ENCODE peak calls at places on chromosomes 3 and 15, in ten cellular contexts. One of them, this sample, is unnamed.

GRCh38 chr3:24058940-24059705 is 114.0 kb downstream of the NR1D2 start:
- DNase-seq in T47D: no peak
- DNase-seq in left ventricle myocardium inferior: no peak
- DNase-seq in ovary: no peak
- DNase-seq in NCI-H1105: no peak
- DNase-seq in endothelial cell: no peak
- DNase-seq in activated effector memory CD4-positive, alpha-beta T cell treated with anti-CD3 and anti-CD28 coated beads, Interleukin-2, amount 50 U/mL, for 16 hours: no peak
- DNase-seq in bronchial epithelial cell: no peak
- DNase-seq in colonic mucosa: no peak
- DNase-seq in NCI-H2081: no peak
- DNase-seq in this sample: no peak

GRCh38 chr3:151362798-151363197 is 21.8 kb downstream of the P2RY12 start:
- DNase-seq in T47D: no peak
- DNase-seq in left ventricle myocardium inferior: no peak
- DNase-seq in ovary: no peak
- DNase-seq in NCI-H1105: no peak
- DNase-seq in endothelial cell: no peak
- DNase-seq in activated effector memory CD4-positive, alpha-beta T cell treated with anti-CD3 and anti-CD28 coated beads, Interleukin-2, amount 50 U/mL, for 16 hours: no peak
- DNase-seq in bronchial epithelial cell: no peak
- DNase-seq in colonic mucosa: no peak
- DNase-seq in NCI-H2081: no peak
- DNase-seq in this sample: no peak

GRCh38 chr3:124374583-124374982 is 355.7 kb upstream of the UMPS start:
- DNase-seq in T47D: no peak
- DNase-seq in left ventricle myocardium inferior: no peak
- DNase-seq in ovary: no peak
- DNase-seq in NCI-H1105: no peak
- DNase-seq in endothelial cell: no peak
- DNase-seq in activated effector memory CD4-positive, alpha-beta T cell treated with anti-CD3 and anti-CD28 coated beads, Interleukin-2, amount 50 U/mL, for 16 hours: no peak
- DNase-seq in bronchial epithelial cell: no peak
- DNase-seq in colonic mucosa: no peak
- DNase-seq in NCI-H2081: no peak
- DNase-seq in this sample: no peak

GRCh38 chr3:125045965-125046364 is 9.8 kb downstream of the HEG1 start:
- DNase-seq in T47D: no peak
- DNase-seq in left ventricle myocardium inferior: no peak
- DNase-seq in ovary: no peak
- DNase-seq in NCI-H1105: no peak
- DNase-seq in endothelial cell: no peak
- DNase-seq in activated effector memory CD4-positive, alpha-beta T cell treated with anti-CD3 and anti-CD28 coated beads, Interleukin-2, amount 50 U/mL, for 16 hours: no peak
- DNase-seq in bronchial epithelial cell: peak
- DNase-seq in colonic mucosa: no peak
- DNase-seq in NCI-H2081: no peak
- DNase-seq in this sample: no peak

GRCh38 chr15:74783072-74783807 is 1.4 kb downstream of the CSK start:
- DNase-seq in T47D: no peak
- DNase-seq in left ventricle myocardium inferior: no peak
- DNase-seq in ovary: no peak
- DNase-seq in NCI-H1105: no peak
- DNase-seq in endothelial cell: no peak
- DNase-seq in activated effector memory CD4-positive, alpha-beta T cell treated with anti-CD3 and anti-CD28 coated beads, Interleukin-2, amount 50 U/mL, for 16 hours: peak
- DNase-seq in bronchial epithelial cell: no peak
- DNase-seq in colonic mucosa: peak
- DNase-seq in NCI-H2081: peak
- DNase-seq in this sample: no peak

GRCh38 chr3:120741837-120742197 is 499 bp downstream of the RABL3 start:
- DNase-seq in T47D: peak
- DNase-seq in left ventricle myocardium inferior: no peak
- DNase-seq in ovary: no peak
- DNase-seq in NCI-H1105: no peak
- DNase-seq in endothelial cell: no peak
- DNase-seq in activated effector memory CD4-positive, alpha-beta T cell treated with anti-CD3 and anti-CD28 coated beads, Interleukin-2, amount 50 U/mL, for 16 hours: no peak
- DNase-seq in bronchial epithelial cell: peak
- DNase-seq in colonic mucosa: no peak
- DNase-seq in NCI-H2081: peak
- DNase-seq in this sample: no peak

GRCh38 chr3:8738639-8739038 is 5.0 kb downstream of the CAV3 start:
- DNase-seq in T47D: no peak
- DNase-seq in left ventricle myocardium inferior: no peak
- DNase-seq in ovary: no peak
- DNase-seq in NCI-H1105: no peak
- DNase-seq in endothelial cell: no peak
- DNase-seq in activated effector memory CD4-positive, alpha-beta T cell treated with anti-CD3 and anti-CD28 coated beads, Interleukin-2, amount 50 U/mL, for 16 hours: peak
- DNase-seq in bronchial epithelial cell: no peak
- DNase-seq in colonic mucosa: no peak
- DNase-seq in NCI-H2081: no peak
- DNase-seq in this sample: no peak

GRCh38 chr15:69951511-69952209 is 146.1 kb downstream of the TLE3 start:
- DNase-seq in T47D: no peak
- DNase-seq in left ventricle myocardium inferior: no peak
- DNase-seq in ovary: no peak
- DNase-seq in NCI-H1105: peak
- DNase-seq in endothelial cell: no peak
- DNase-seq in activated effector memory CD4-positive, alpha-beta T cell treated with anti-CD3 and anti-CD28 coated beads, Interleukin-2, amount 50 U/mL, for 16 hours: no peak
- DNase-seq in bronchial epithelial cell: peak
- DNase-seq in colonic mucosa: no peak
- DNase-seq in NCI-H2081: peak
- DNase-seq in this sample: no peak

GRCh38 chr15:71052356-71052755 is 62.9 kb upstream of the THSD4 start:
- DNase-seq in T47D: no peak
- DNase-seq in left ventricle myocardium inferior: no peak
- DNase-seq in ovary: no peak
- DNase-seq in NCI-H1105: no peak
- DNase-seq in endothelial cell: no peak
- DNase-seq in activated effector memory CD4-positive, alpha-beta T cell treated with anti-CD3 and anti-CD28 coated beads, Interleukin-2, amount 50 U/mL, for 16 hours: no peak
- DNase-seq in bronchial epithelial cell: peak
- DNase-seq in colonic mucosa: no peak
- DNase-seq in NCI-H2081: no peak
- DNase-seq in this sample: no peak

GRCh38 chr3:182971637-182972036 is 8.7 kb downstream of the DCUN1D1 start:
- DNase-seq in T47D: no peak
- DNase-seq in left ventricle myocardium inferior: no peak
- DNase-seq in ovary: no peak
- DNase-seq in NCI-H1105: no peak
- DNase-seq in endothelial cell: no peak
- DNase-seq in activated effector memory CD4-positive, alpha-beta T cell treated with anti-CD3 and anti-CD28 coated beads, Interleukin-2, amount 50 U/mL, for 16 hours: no peak
- DNase-seq in bronchial epithelial cell: no peak
- DNase-seq in colonic mucosa: no peak
- DNase-seq in NCI-H2081: no peak
- DNase-seq in this sample: no peak

GRCh38 chr3:125129512-125129962 is 73.7 kb upstream of the HEG1 start:
- DNase-seq in T47D: no peak
- DNase-seq in left ventricle myocardium inferior: no peak
- DNase-seq in ovary: no peak
- DNase-seq in NCI-H1105: no peak
- DNase-seq in endothelial cell: no peak
- DNase-seq in activated effector memory CD4-positive, alpha-beta T cell treated with anti-CD3 and anti-CD28 coated beads, Interleukin-2, amount 50 U/mL, for 16 hours: no peak
- DNase-seq in bronchial epithelial cell: peak
- DNase-seq in colonic mucosa: peak
- DNase-seq in NCI-H2081: peak
- DNase-seq in this sample: peak

GRCh38 chr15:30889231-30889630 is 14.5 kb upstream of the FAN1 start:
- DNase-seq in T47D: no peak
- DNase-seq in left ventricle myocardium inferior: no peak
- DNase-seq in ovary: no peak
- DNase-seq in NCI-H1105: no peak
- DNase-seq in endothelial cell: no peak
- DNase-seq in activated effector memory CD4-positive, alpha-beta T cell treated with anti-CD3 and anti-CD28 coated beads, Interleukin-2, amount 50 U/mL, for 16 hours: no peak
- DNase-seq in bronchial epithelial cell: no peak
- DNase-seq in colonic mucosa: no peak
- DNase-seq in NCI-H2081: no peak
- DNase-seq in this sample: no peak

GRCh38 chr3:118144919-118145318 is 889.7 kb downstream of the IGSF11 start:
- DNase-seq in T47D: no peak
- DNase-seq in left ventricle myocardium inferior: no peak
- DNase-seq in ovary: no peak
- DNase-seq in NCI-H1105: no peak
- DNase-seq in endothelial cell: no peak
- DNase-seq in activated effector memory CD4-positive, alpha-beta T cell treated with anti-CD3 and anti-CD28 coated beads, Interleukin-2, amount 50 U/mL, for 16 hours: no peak
- DNase-seq in bronchial epithelial cell: no peak
- DNase-seq in colonic mucosa: no peak
- DNase-seq in NCI-H2081: no peak
- DNase-seq in this sample: no peak

GRCh38 chr3:15099364-15100098 is 583 bp upstream of the RBSN start:
- DNase-seq in T47D: no peak
- DNase-seq in left ventricle myocardium inferior: no peak
- DNase-seq in ovary: no peak
- DNase-seq in NCI-H1105: no peak
- DNase-seq in endothelial cell: no peak
- DNase-seq in activated effector memory CD4-positive, alpha-beta T cell treated with anti-CD3 and anti-CD28 coated beads, Interleukin-2, amount 50 U/mL, for 16 hours: peak
- DNase-seq in bronchial epithelial cell: no peak
- DNase-seq in colonic mucosa: no peak
- DNase-seq in NCI-H2081: no peak
- DNase-seq in this sample: peak

GRCh38 chr3:14363976-14364375 is 38.4 kb upstream of the SLC6A6 start:
- DNase-seq in T47D: no peak
- DNase-seq in left ventricle myocardium inferior: no peak
- DNase-seq in ovary: no peak
- DNase-seq in NCI-H1105: no peak
- DNase-seq in endothelial cell: no peak
- DNase-seq in activated effector memory CD4-positive, alpha-beta T cell treated with anti-CD3 and anti-CD28 coated beads, Interleukin-2, amount 50 U/mL, for 16 hours: no peak
- DNase-seq in bronchial epithelial cell: no peak
- DNase-seq in colonic mucosa: no peak
- DNase-seq in NCI-H2081: no peak
- DNase-seq in this sample: no peak

GRCh38 chr3:107797586-107797985 is 274.8 kb downstream of the BBX start:
- DNase-seq in T47D: no peak
- DNase-seq in left ventricle myocardium inferior: no peak
- DNase-seq in ovary: no peak
- DNase-seq in NCI-H1105: no peak
- DNase-seq in endothelial cell: no peak
- DNase-seq in activated effector memory CD4-positive, alpha-beta T cell treated with anti-CD3 and anti-CD28 coated beads, Interleukin-2, amount 50 U/mL, for 16 hours: no peak
- DNase-seq in bronchial epithelial cell: peak
- DNase-seq in colonic mucosa: no peak
- DNase-seq in NCI-H2081: no peak
- DNase-seq in this sample: no peak

GRCh38 chr3:157023211-157023610 is 136.7 kb downstream of the CCNL1 start:
- DNase-seq in T47D: no peak
- DNase-seq in left ventricle myocardium inferior: no peak
- DNase-seq in ovary: no peak
- DNase-seq in NCI-H1105: no peak
- DNase-seq in endothelial cell: no peak
- DNase-seq in activated effector memory CD4-positive, alpha-beta T cell treated with anti-CD3 and anti-CD28 coated beads, Interleukin-2, amount 50 U/mL, for 16 hours: no peak
- DNase-seq in bronchial epithelial cell: no peak
- DNase-seq in colonic mucosa: no peak
- DNase-seq in NCI-H2081: no peak
- DNase-seq in this sample: no peak

GRCh38 chr3:24135280-24135679 is 190.2 kb downstream of the NR1D2 start:
- DNase-seq in T47D: no peak
- DNase-seq in left ventricle myocardium inferior: no peak
- DNase-seq in ovary: no peak
- DNase-seq in NCI-H1105: no peak
- DNase-seq in endothelial cell: no peak
- DNase-seq in activated effector memory CD4-positive, alpha-beta T cell treated with anti-CD3 and anti-CD28 coated beads, Interleukin-2, amount 50 U/mL, for 16 hours: no peak
- DNase-seq in bronchial epithelial cell: no peak
- DNase-seq in colonic mucosa: no peak
- DNase-seq in NCI-H2081: no peak
- DNase-seq in this sample: no peak

GRCh38 chr3:54891540-54891897 is 36.3 kb downstream of the LRTM1 start:
- DNase-seq in T47D: peak
- DNase-seq in left ventricle myocardium inferior: peak
- DNase-seq in ovary: peak
- DNase-seq in NCI-H1105: no peak
- DNase-seq in endothelial cell: no peak
- DNase-seq in activated effector memory CD4-positive, alpha-beta T cell treated with anti-CD3 and anti-CD28 coated beads, Interleukin-2, amount 50 U/mL, for 16 hours: no peak
- DNase-seq in bronchial epithelial cell: peak
- DNase-seq in colonic mucosa: peak
- DNase-seq in NCI-H2081: peak
- DNase-seq in this sample: peak

GRCh38 chr3:117748131-117748530 is 1038.6 kb downstream of the TUSC7 start:
- DNase-seq in T47D: no peak
- DNase-seq in left ventricle myocardium inferior: no peak
- DNase-seq in ovary: no peak
- DNase-seq in NCI-H1105: no peak
- DNase-seq in endothelial cell: no peak
- DNase-seq in activated effector memory CD4-positive, alpha-beta T cell treated with anti-CD3 and anti-CD28 coated beads, Interleukin-2, amount 50 U/mL, for 16 hours: no peak
- DNase-seq in bronchial epithelial cell: no peak
- DNase-seq in colonic mucosa: no peak
- DNase-seq in NCI-H2081: no peak
- DNase-seq in this sample: no peak

GRCh38 chr3:157572559-157573270 is 69.5 kb upstream of the VEPH1 start:
- DNase-seq in T47D: peak
- DNase-seq in left ventricle myocardium inferior: no peak
- DNase-seq in ovary: no peak
- DNase-seq in NCI-H1105: peak
- DNase-seq in endothelial cell: peak
- DNase-seq in activated effector memory CD4-positive, alpha-beta T cell treated with anti-CD3 and anti-CD28 coated beads, Interleukin-2, amount 50 U/mL, for 16 hours: no peak
- DNase-seq in bronchial epithelial cell: peak
- DNase-seq in colonic mucosa: peak
- DNase-seq in NCI-H2081: peak
- DNase-seq in this sample: peak

GRCh38 chr15:52021128-52021671 is 2.2 kb downstream of the MAPK6 start:
- DNase-seq in T47D: no peak
- DNase-seq in left ventricle myocardium inferior: no peak
- DNase-seq in ovary: no peak
- DNase-seq in NCI-H1105: no peak
- DNase-seq in endothelial cell: no peak
- DNase-seq in activated effector memory CD4-positive, alpha-beta T cell treated with anti-CD3 and anti-CD28 coated beads, Interleukin-2, amount 50 U/mL, for 16 hours: peak
- DNase-seq in bronchial epithelial cell: peak
- DNase-seq in colonic mucosa: peak
- DNase-seq in NCI-H2081: peak
- DNase-seq in this sample: peak

GRCh38 chr3:189863031-189863430 is 231.8 kb downstream of the TP63 start:
- DNase-seq in T47D: no peak
- DNase-seq in left ventricle myocardium inferior: peak
- DNase-seq in ovary: no peak
- DNase-seq in NCI-H1105: no peak
- DNase-seq in endothelial cell: no peak
- DNase-seq in activated effector memory CD4-positive, alpha-beta T cell treated with anti-CD3 and anti-CD28 coated beads, Interleukin-2, amount 50 U/mL, for 16 hours: no peak
- DNase-seq in bronchial epithelial cell: peak
- DNase-seq in colonic mucosa: no peak
- DNase-seq in NCI-H2081: no peak
- DNase-seq in this sample: no peak

GRCh38 chr15:71443538-71443937 is 328.3 kb downstream of the THSD4 start:
- DNase-seq in T47D: no peak
- DNase-seq in left ventricle myocardium inferior: peak
- DNase-seq in ovary: peak
- DNase-seq in NCI-H1105: peak
- DNase-seq in endothelial cell: peak
- DNase-seq in activated effector memory CD4-positive, alpha-beta T cell treated with anti-CD3 and anti-CD28 coated beads, Interleukin-2, amount 50 U/mL, for 16 hours: peak
- DNase-seq in bronchial epithelial cell: peak
- DNase-seq in colonic mucosa: peak
- DNase-seq in NCI-H2081: peak
- DNase-seq in this sample: peak

GRCh38 chr15:91491131-91491950 is 362.2 kb upstream of the SLCO3A1 start:
- DNase-seq in T47D: no peak
- DNase-seq in left ventricle myocardium inferior: no peak
- DNase-seq in ovary: no peak
- DNase-seq in NCI-H1105: no peak
- DNase-seq in endothelial cell: no peak
- DNase-seq in activated effector memory CD4-positive, alpha-beta T cell treated with anti-CD3 and anti-CD28 coated beads, Interleukin-2, amount 50 U/mL, for 16 hours: no peak
- DNase-seq in bronchial epithelial cell: peak
- DNase-seq in colonic mucosa: no peak
- DNase-seq in NCI-H2081: no peak
- DNase-seq in this sample: no peak

GRCh38 chr3:102225407-102226132 is 209.2 kb upstream of the ZPLD1 start:
- DNase-seq in T47D: no peak
- DNase-seq in left ventricle myocardium inferior: no peak
- DNase-seq in ovary: no peak
- DNase-seq in NCI-H1105: peak
- DNase-seq in endothelial cell: no peak
- DNase-seq in activated effector memory CD4-positive, alpha-beta T cell treated with anti-CD3 and anti-CD28 coated beads, Interleukin-2, amount 50 U/mL, for 16 hours: no peak
- DNase-seq in bronchial epithelial cell: peak
- DNase-seq in colonic mucosa: no peak
- DNase-seq in NCI-H2081: peak
- DNase-seq in this sample: peak

GRCh38 chr15:93298901-93299300 is 209.9 kb upstream of the RGMA start:
- DNase-seq in T47D: no peak
- DNase-seq in left ventricle myocardium inferior: no peak
- DNase-seq in ovary: no peak
- DNase-seq in NCI-H1105: no peak
- DNase-seq in endothelial cell: no peak
- DNase-seq in activated effector memory CD4-positive, alpha-beta T cell treated with anti-CD3 and anti-CD28 coated beads, Interleukin-2, amount 50 U/mL, for 16 hours: no peak
- DNase-seq in bronchial epithelial cell: no peak
- DNase-seq in colonic mucosa: no peak
- DNase-seq in NCI-H2081: no peak
- DNase-seq in this sample: no peak

GRCh38 chr15:36632196-36632595 is 52.8 kb downstream of the CDIN1 start:
- DNase-seq in T47D: no peak
- DNase-seq in left ventricle myocardium inferior: no peak
- DNase-seq in ovary: no peak
- DNase-seq in NCI-H1105: no peak
- DNase-seq in endothelial cell: no peak
- DNase-seq in activated effector memory CD4-positive, alpha-beta T cell treated with anti-CD3 and anti-CD28 coated beads, Interleukin-2, amount 50 U/mL, for 16 hours: no peak
- DNase-seq in bronchial epithelial cell: peak
- DNase-seq in colonic mucosa: no peak
- DNase-seq in NCI-H2081: no peak
- DNase-seq in this sample: no peak

This sample was measured in adrenal gland.